ENCODE peak calls at places on chromosomes 5 and 9, in five cellular contexts. L, Y, F, I and S are unnamed samples.

GRCh38 chr9:5500441-5501235 is 9.7 kb upstream of the PDCD1LG2 start:
- DNase-seq in F (no peak), Y (peak), I (no peak), L (no peak), S (no peak)

GRCh38 chr5:180548563-180548962 is 42.7 kb downstream of the SCGB3A1 start:
- DNase-seq in I (no peak), F (no peak), L (no peak), Y (no peak), S (no peak)

GRCh38 chr9:104608336-104608735 is 2.9 kb upstream of the OR13C2 start:
- DNase-seq in F (no peak), I (no peak), L (no peak), Y (no peak), S (no peak)

GRCh38 chr5:149681252-149681651 is 48.9 kb upstream of the PPARGC1B start:
- DNase-seq in Y (no peak), I (no peak), L (no peak), F (no peak), S (no peak)

GRCh38 chr5:55234171-55234700 is 828 bp upstream of the CCNO start:
- DNase-seq in Y (peak), L (no peak), I (no peak), F (no peak), S (no peak)

GRCh38 chr5:136242136-136242535 is 49.2 kb upstream of the SMIM32 start:
- DNase-seq in Y (no peak), F (no peak), I (no peak), L (peak), S (no peak)

GRCh38 chr5:99763021-99763814 is 772.0 kb upstream of the FAM174A start:
- DNase-seq in F (no peak), I (no peak), Y (no peak), L (no peak), S (no peak)

GRCh38 chr5:370959-371810 is 49.7 kb downstream of the AHRR start:
- DNase-seq in F (no peak), Y (no peak), I (no peak), L (no peak), S (no peak)

GRCh38 chr5:135441256-135441915 is 5.8 kb downstream of the DCANP1 start:
- DNase-seq in I (no peak), F (no peak), L (no peak), Y (no peak), S (no peak)

GRCh38 chr5:13510616-13511015 is 433.9 kb downstream of the DNAH5 start:
- DNase-seq in Y (no peak), L (no peak), I (no peak), F (no peak), S (no peak)

GRCh38 chr9:96109718-96110351 is 192.1 kb downstream of the HSD17B3 start:
- DNase-seq in Y (peak), F (no peak), L (no peak), I (no peak), S (no peak)

GRCh38 chr5:67793418-67793817 is 422.1 kb upstream of the PIK3R1 start:
- DNase-seq in L (no peak), F (no peak), I (no peak), Y (no peak), S (no peak)

GRCh38 chr5:73747696-73748380 is 121.8 kb downstream of the ARHGEF28 start:
- DNase-seq in Y (peak), F (no peak), L (no peak), I (no peak), S (no peak)

GRCh38 chr5:169637856-169638190 is 748 bp downstream of the DOCK2 start:
- DNase-seq in Y (no peak), L (peak), I (no peak), F (peak), S (peak)

GRCh38 chr9:72292874-72293607 is 72.0 kb downstream of the ZFAND5 start:
- DNase-seq in L (peak), I (no peak), F (no peak), Y (peak), S (no peak)

GRCh38 chr5:67190443-67190842 is 6.2 kb downstream of the CD180 start:
- DNase-seq in I (no peak), L (no peak), F (no peak), Y (no peak), S (no peak)

GRCh38 chr5:113692466-113693204 is 179.1 kb downstream of the YTHDC2 start:
- DNase-seq in F (no peak), Y (no peak), L (no peak), I (no peak), S (no peak)

GRCh38 chr9:37904647-37905505 is 949 bp upstream of the SLC25A51 start:
- DNase-seq in Y (no peak), L (no peak), F (no peak), I (no peak), S (peak)

GRCh38 chr9:27431573-27431972 is 92.5 kb upstream of the IFNK start:
- DNase-seq in L (no peak), Y (no peak), F (no peak), I (no peak), S (no peak)

GRCh38 chr5:133864711-133865110 is 103.7 kb downstream of the C5orf15 start:
- DNase-seq in I (no peak), Y (no peak), L (no peak), F (no peak), S (no peak)

GRCh38 chr5:10689391-10690081 is 71.5 kb downstream of the DAP start:
- DNase-seq in Y (no peak), L (peak), F (no peak), I (peak), S (no peak)

GRCh38 chr5:2753452-2754409 is 2.3 kb upstream of the IRX2 start:
- DNase-seq in I (no peak), F (no peak), L (no peak), Y (no peak), S (no peak)

GRCh38 chr9:13088734-13089427 is 190.6 kb downstream of the MPDZ start:
- DNase-seq in I (peak), Y (peak), F (no peak), L (peak), S (no peak)

GRCh38 chr5:132283423-132284043 is 10.7 kb upstream of the SLC22A4 start:
- DNase-seq in I (no peak), F (no peak), L (no peak), Y (peak), S (no peak)

GRCh38 chr5:1123418-1124147 is 11.7 kb upstream of the SLC12A7 start:
- DNase-seq in F (no peak), L (no peak), Y (no peak), I (no peak), S (no peak)

GRCh38 chr9:133701321-133701980 is 36.7 kb downstream of the SARDH start:
- DNase-seq in F (peak), L (no peak), Y (no peak), I (no peak), S (peak)

GRCh38 chr5:1468629-1469527 is 23.6 kb upstream of the SLC6A3 start:
- DNase-seq in Y (no peak), F (no peak), L (no peak), I (no peak), S (no peak)

GRCh38 chr5:125065736-125066135 is 319.3 kb upstream of the ZNF608 start:
- DNase-seq in Y (no peak), I (no peak), L (no peak), F (no peak), S (no peak)

GRCh38 chr5:140576776-140577201 is 12.2 kb downstream of the SLC35A4 start:
- DNase-seq in F (no peak), L (no peak), Y (no peak), I (no peak), S (no peak)

GRCh38 chr5:36155291-36155690 is 3.4 kb downstream of the SKP2 start:
- DNase-seq in F (no peak), I (no peak), L (no peak), Y (no peak), S (no peak)

GRCh38 chr5:16642896-16643295 is 26.1 kb upstream of the RETREG1 start:
- DNase-seq in L (no peak), F (no peak), I (no peak), Y (no peak), S (no peak)

GRCh38 chr9:132673355-132673754 is 3.1 kb downstream of the GTF3C4 start:
- DNase-seq in L (peak), F (no peak), I (peak), Y (peak), S (no peak)

GRCh38 chr5:74433255-74434123 is 207.0 kb downstream of the ENC1 start:
- DNase-seq in I (no peak), Y (peak), L (peak), F (no peak), S (no peak)

GRCh38 chr5:171387970-171388815 is 544 bp downstream of the NPM1 start:
- DNase-seq in L (peak), Y (peak), F (peak), I (peak), S (peak)

GRCh38 chr5:115366223-115366622 is 69.8 kb upstream of the CCDC112 start:
- DNase-seq in L (no peak), I (no peak), Y (peak), F (no peak), S (no peak)

GRCh38 chr5:366541-367357 is 45.2 kb downstream of the AHRR start:
- DNase-seq in L (no peak), I (no peak), F (no peak), Y (no peak), S (no peak)

GRCh38 chr5:123089572-123089970 is 530 bp downstream of the PRDM6 start:
- DNase-seq in I (peak), L (no peak), F (no peak), Y (peak), S (no peak)

GRCh38 chr9:126147186-126147585 is 179.4 kb upstream of the MVB12B start:
- DNase-seq in F (no peak), Y (no peak), I (no peak), L (no peak), S (no peak)

GRCh38 chr5:171755354-171755821 is 30.2 kb upstream of the SMIM23 start:
- DNase-seq in I (no peak), Y (no peak), F (no peak), L (no peak), S (no peak)

GRCh38 chr5:127999909-128000308 is 83.7 kb upstream of the SLC12A2 start:
- DNase-seq in F (no peak), Y (no peak), I (no peak), L (no peak), S (no peak)